ENCODE peak calls at places on chromosomes 3 and 15, in ten cellular contexts. One of them, this sample, is unnamed.

GRCh38 chr3:194588741-194589140 is 44.5 kb downstream of the TMEM44 start:
- DNase-seq in right lobe of liver: no peak
- DNase-seq in HAP-1: no peak
- DNase-seq in fibroblast of pulmonary artery: peak
- DNase-seq in astrocyte of the spinal cord: no peak
- DNase-seq in left lung: no peak
- DNase-seq in uterus: no peak
- DNase-seq in neural progenitor cell: no peak
- DNase-seq in psoas muscle: no peak
- DNase-seq in heart right ventricle: no peak
- DNase-seq in this sample: no peak

GRCh38 chr15:99437315-99438221 is 128.2 kb upstream of the MEF2A start:
- DNase-seq in right lobe of liver: peak
- DNase-seq in psoas muscle: no peak
- DNase-seq in neural progenitor cell: no peak
- DNase-seq in uterus: peak
- DNase-seq in fibroblast of pulmonary artery: no peak
- DNase-seq in left lung: no peak
- DNase-seq in HAP-1: peak
- DNase-seq in heart right ventricle: no peak
- DNase-seq in astrocyte of the spinal cord: no peak
- DNase-seq in this sample: no peak

GRCh38 chr3:32238816-32239637 is 547 bp downstream of the CMTM8 start:
- DNase-seq in heart right ventricle: peak
- DNase-seq in right lobe of liver: peak
- DNase-seq in fibroblast of pulmonary artery: peak
- DNase-seq in psoas muscle: peak
- DNase-seq in uterus: no peak
- DNase-seq in astrocyte of the spinal cord: peak
- DNase-seq in neural progenitor cell: no peak
- DNase-seq in left lung: no peak
- DNase-seq in HAP-1: peak
- DNase-seq in this sample: no peak

GRCh38 chr3:55541456-55541855 is 54.4 kb upstream of the WNT5A start:
- DNase-seq in astrocyte of the spinal cord: no peak
- DNase-seq in heart right ventricle: no peak
- DNase-seq in psoas muscle: no peak
- DNase-seq in right lobe of liver: no peak
- DNase-seq in neural progenitor cell: no peak
- DNase-seq in left lung: no peak
- DNase-seq in fibroblast of pulmonary artery: no peak
- DNase-seq in uterus: no peak
- DNase-seq in HAP-1: no peak
- DNase-seq in this sample: no peak

GRCh38 chr3:36697397-36698001 is 66.9 kb downstream of the DCLK3 start:
- DNase-seq in right lobe of liver: no peak
- DNase-seq in heart right ventricle: no peak
- DNase-seq in neural progenitor cell: peak
- DNase-seq in astrocyte of the spinal cord: no peak
- DNase-seq in left lung: no peak
- DNase-seq in HAP-1: no peak
- DNase-seq in fibroblast of pulmonary artery: no peak
- DNase-seq in psoas muscle: no peak
- DNase-seq in uterus: no peak
- DNase-seq in this sample: no peak

GRCh38 chr3:57093489-57093888 is 33.0 kb downstream of the SPATA12 start:
- DNase-seq in psoas muscle: no peak
- DNase-seq in right lobe of liver: no peak
- DNase-seq in heart right ventricle: no peak
- DNase-seq in astrocyte of the spinal cord: no peak
- DNase-seq in neural progenitor cell: no peak
- DNase-seq in HAP-1: no peak
- DNase-seq in uterus: no peak
- DNase-seq in left lung: no peak
- DNase-seq in fibroblast of pulmonary artery: no peak
- DNase-seq in this sample: no peak

GRCh38 chr15:51224428-51224827 is 114.0 kb downstream of the CYP19A1 start:
- DNase-seq in astrocyte of the spinal cord: peak
- DNase-seq in left lung: no peak
- DNase-seq in right lobe of liver: no peak
- DNase-seq in psoas muscle: no peak
- DNase-seq in HAP-1: no peak
- DNase-seq in uterus: no peak
- DNase-seq in neural progenitor cell: no peak
- DNase-seq in fibroblast of pulmonary artery: peak
- DNase-seq in heart right ventricle: no peak
- DNase-seq in this sample: no peak

GRCh38 chr3:78048698-78049097 is 1008.8 kb downstream of the ROBO2 start:
- DNase-seq in astrocyte of the spinal cord: no peak
- DNase-seq in neural progenitor cell: no peak
- DNase-seq in fibroblast of pulmonary artery: no peak
- DNase-seq in right lobe of liver: no peak
- DNase-seq in psoas muscle: no peak
- DNase-seq in heart right ventricle: no peak
- DNase-seq in HAP-1: no peak
- DNase-seq in uterus: no peak
- DNase-seq in left lung: no peak
- DNase-seq in this sample: no peak

GRCh38 chr3:52093751-52094525 is 37.6 kb upstream of the DUSP7 start:
- DNase-seq in heart right ventricle: no peak
- DNase-seq in HAP-1: no peak
- DNase-seq in uterus: no peak
- DNase-seq in left lung: no peak
- DNase-seq in astrocyte of the spinal cord: peak
- DNase-seq in fibroblast of pulmonary artery: peak
- DNase-seq in right lobe of liver: no peak
- DNase-seq in neural progenitor cell: no peak
- DNase-seq in psoas muscle: no peak
- DNase-seq in this sample: peak

GRCh38 chr3:171384101-171384891 is 75.9 kb downstream of the TNIK start:
- DNase-seq in uterus: no peak
- DNase-seq in astrocyte of the spinal cord: no peak
- DNase-seq in left lung: no peak
- DNase-seq in heart right ventricle: no peak
- DNase-seq in neural progenitor cell: no peak
- DNase-seq in HAP-1: peak
- DNase-seq in psoas muscle: no peak
- DNase-seq in fibroblast of pulmonary artery: no peak
- DNase-seq in right lobe of liver: no peak
- DNase-seq in this sample: no peak

GRCh38 chr3:48486952-48487351 is 17.0 kb downstream of the SHISA5 start:
- DNase-seq in left lung: no peak
- DNase-seq in right lobe of liver: no peak
- DNase-seq in psoas muscle: no peak
- DNase-seq in astrocyte of the spinal cord: no peak
- DNase-seq in heart right ventricle: no peak
- DNase-seq in HAP-1: no peak
- DNase-seq in neural progenitor cell: no peak
- DNase-seq in fibroblast of pulmonary artery: no peak
- DNase-seq in uterus: no peak
- DNase-seq in this sample: no peak
- H3K4me3 ChIP-seq in left lung: no peak
- H3K4me3 ChIP-seq in right lobe of liver: no peak
- H3K4me3 ChIP-seq in psoas muscle: no peak
- H3K4me3 ChIP-seq in astrocyte of the spinal cord: no peak
- H3K4me3 ChIP-seq in heart right ventricle: no peak
- H3K4me3 ChIP-seq in HAP-1: no peak
- H3K4me3 ChIP-seq in neural progenitor cell: no peak
- H3K4me3 ChIP-seq in fibroblast of pulmonary artery: no peak
- H3K4me3 ChIP-seq in uterus: no peak
- H3K4me3 ChIP-seq in this sample: no peak

GRCh38 chr3:99817437-99818240 is at the start of gene CMSS1:
- DNase-seq in right lobe of liver: peak
- DNase-seq in left lung: peak
- DNase-seq in heart right ventricle: peak
- DNase-seq in fibroblast of pulmonary artery: peak
- DNase-seq in HAP-1: peak
- DNase-seq in uterus: peak
- DNase-seq in neural progenitor cell: peak
- DNase-seq in psoas muscle: peak
- DNase-seq in astrocyte of the spinal cord: peak
- DNase-seq in this sample: peak

GRCh38 chr3:99817047-99817436 is 620 bp upstream of the CMSS1 start:
- DNase-seq in fibroblast of pulmonary artery: peak
- DNase-seq in neural progenitor cell: peak
- DNase-seq in astrocyte of the spinal cord: no peak
- DNase-seq in heart right ventricle: no peak
- DNase-seq in HAP-1: peak
- DNase-seq in psoas muscle: peak
- DNase-seq in left lung: no peak
- DNase-seq in uterus: no peak
- DNase-seq in right lobe of liver: no peak
- DNase-seq in this sample: no peak

GRCh38 chr3:99823723-99824711 is 6.4 kb downstream of the CMSS1 start:
- DNase-seq in psoas muscle: no peak
- DNase-seq in neural progenitor cell: peak
- DNase-seq in HAP-1: peak
- DNase-seq in uterus: no peak
- DNase-seq in fibroblast of pulmonary artery: no peak
- DNase-seq in heart right ventricle: no peak
- DNase-seq in left lung: no peak
- DNase-seq in right lobe of liver: no peak
- DNase-seq in astrocyte of the spinal cord: no peak
- DNase-seq in this sample: no peak

DNA sequence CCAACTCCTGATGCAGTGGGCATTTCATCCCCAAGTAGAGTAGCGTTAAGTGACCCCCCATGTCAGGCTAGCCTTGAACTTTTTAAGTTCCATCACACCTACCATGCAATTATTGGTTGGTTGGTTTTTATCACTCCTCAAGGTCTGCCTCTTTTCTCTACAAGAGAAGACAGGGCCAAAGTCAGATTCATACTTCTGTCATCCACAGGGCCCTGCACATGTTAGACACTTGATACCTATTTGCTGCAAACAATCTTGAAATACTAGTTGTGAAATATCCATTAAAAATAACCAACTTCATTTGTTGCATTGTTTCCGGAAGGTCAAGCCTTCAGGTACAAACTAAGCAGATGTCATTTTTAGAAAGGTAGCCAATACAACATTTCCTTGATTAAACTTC is 1.2 kb downstream of the CMSS1 start:
- DNase-seq in HAP-1: no peak
- DNase-seq in right lobe of liver: no peak
- DNase-seq in uterus: no peak
- DNase-seq in left lung: no peak
- DNase-seq in heart right ventricle: no peak
- DNase-seq in psoas muscle: no peak
- DNase-seq in fibroblast of pulmonary artery: no peak
- DNase-seq in neural progenitor cell: no peak
- DNase-seq in astrocyte of the spinal cord: no peak
- DNase-seq in this sample: no peak
- H3K4me3 ChIP-seq in HAP-1: peak
- H3K4me3 ChIP-seq in right lobe of liver: no peak
- H3K4me3 ChIP-seq in uterus: no peak
- H3K4me3 ChIP-seq in left lung: no peak
- H3K4me3 ChIP-seq in heart right ventricle: no peak
- H3K4me3 ChIP-seq in psoas muscle: peak
- H3K4me3 ChIP-seq in fibroblast of pulmonary artery: peak
- H3K4me3 ChIP-seq in neural progenitor cell: peak
- H3K4me3 ChIP-seq in astrocyte of the spinal cord: no peak
- H3K4me3 ChIP-seq in this sample: peak

GRCh38 chr15:41510728-41511127 is 2.9 kb downstream of the LTK start:
- DNase-seq in uterus: no peak
- DNase-seq in right lobe of liver: no peak
- DNase-seq in left lung: no peak
- DNase-seq in psoas muscle: no peak
- DNase-seq in fibroblast of pulmonary artery: no peak
- DNase-seq in heart right ventricle: no peak
- DNase-seq in HAP-1: no peak
- DNase-seq in neural progenitor cell: peak
- DNase-seq in astrocyte of the spinal cord: no peak
- DNase-seq in this sample: no peak

GRCh38 chr15:41512512-41513281 is 930 bp downstream of the LTK start:
- DNase-seq in left lung: no peak
- DNase-seq in neural progenitor cell: peak
- DNase-seq in uterus: no peak
- DNase-seq in psoas muscle: no peak
- DNase-seq in heart right ventricle: peak
- DNase-seq in fibroblast of pulmonary artery: no peak
- DNase-seq in HAP-1: no peak
- DNase-seq in right lobe of liver: no peak
- DNase-seq in astrocyte of the spinal cord: no peak
- DNase-seq in this sample: no peak

GRCh38 chr15:41512078-41512394 is 1.6 kb downstream of the LTK start:
- DNase-seq in right lobe of liver: no peak
- DNase-seq in neural progenitor cell: no peak
- DNase-seq in left lung: no peak
- DNase-seq in fibroblast of pulmonary artery: no peak
- DNase-seq in HAP-1: no peak
- DNase-seq in astrocyte of the spinal cord: no peak
- DNase-seq in uterus: no peak
- DNase-seq in psoas muscle: no peak
- DNase-seq in heart right ventricle: no peak
- DNase-seq in this sample: no peak

GRCh38 chr15:41513282-41514227 is at the start of gene LTK:
- DNase-seq in right lobe of liver: no peak
- DNase-seq in neural progenitor cell: peak
- DNase-seq in fibroblast of pulmonary artery: no peak
- DNase-seq in HAP-1: peak
- DNase-seq in heart right ventricle: no peak
- DNase-seq in psoas muscle: no peak
- DNase-seq in left lung: no peak
- DNase-seq in astrocyte of the spinal cord: no peak
- DNase-seq in uterus: peak
- DNase-seq in this sample: no peak

GRCh38 chr15:41511331-41512077 is 2.1 kb downstream of the LTK start:
- DNase-seq in left lung: no peak
- DNase-seq in right lobe of liver: no peak
- DNase-seq in fibroblast of pulmonary artery: no peak
- DNase-seq in heart right ventricle: no peak
- DNase-seq in uterus: no peak
- DNase-seq in HAP-1: no peak
- DNase-seq in neural progenitor cell: peak
- DNase-seq in astrocyte of the spinal cord: no peak
- DNase-seq in psoas muscle: no peak
- DNase-seq in this sample: no peak
- H3K4me3 ChIP-seq in left lung: no peak
- H3K4me3 ChIP-seq in right lobe of liver: no peak
- H3K4me3 ChIP-seq in fibroblast of pulmonary artery: no peak
- H3K4me3 ChIP-seq in heart right ventricle: peak
- H3K4me3 ChIP-seq in uterus: no peak
- H3K4me3 ChIP-seq in HAP-1: no peak
- H3K4me3 ChIP-seq in neural progenitor cell: peak
- H3K4me3 ChIP-seq in astrocyte of the spinal cord: no peak
- H3K4me3 ChIP-seq in psoas muscle: peak
- H3K4me3 ChIP-seq in this sample: no peak

DNA sequence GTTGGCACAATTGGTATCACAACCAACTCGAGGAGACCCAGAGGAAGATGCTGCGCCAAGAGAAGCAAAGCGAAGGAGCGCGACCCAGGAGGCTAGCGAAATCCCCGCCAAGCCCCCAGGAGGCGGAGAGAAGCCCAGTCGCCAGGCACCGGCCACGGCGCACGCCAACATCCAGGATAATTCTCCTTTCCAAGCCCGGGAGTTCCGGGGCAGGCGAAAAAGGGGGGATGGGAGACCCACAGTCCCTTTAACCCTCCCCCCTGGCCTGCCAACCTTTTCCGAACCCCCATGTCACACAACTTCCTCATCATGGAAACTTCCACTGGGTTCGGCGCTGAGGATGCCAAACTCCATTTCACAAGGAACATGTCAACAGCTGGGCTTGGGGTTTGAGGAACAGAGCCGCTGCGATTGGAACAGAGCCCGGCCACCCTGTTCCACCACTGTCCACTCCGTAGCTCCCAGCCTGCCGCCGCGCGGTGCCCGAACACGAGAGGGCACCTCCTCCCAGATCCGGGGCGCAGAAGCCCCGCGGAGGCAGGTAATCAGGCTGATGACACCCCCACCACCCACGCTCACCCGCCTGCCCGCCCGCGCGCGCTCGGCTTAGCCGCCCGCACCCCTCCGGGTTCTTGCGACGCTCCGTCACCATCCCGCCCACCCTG is 567 bp downstream of the THRB start:
- DNase-seq in left lung: peak
- DNase-seq in uterus: peak
- DNase-seq in neural progenitor cell: peak
- DNase-seq in fibroblast of pulmonary artery: peak
- DNase-seq in right lobe of liver: peak
- DNase-seq in astrocyte of the spinal cord: no peak
- DNase-seq in heart right ventricle: peak
- DNase-seq in HAP-1: peak
- DNase-seq in psoas muscle: peak
- DNase-seq in this sample: no peak
- H3K4me3 ChIP-seq in left lung: peak
- H3K4me3 ChIP-seq in uterus: peak
- H3K4me3 ChIP-seq in neural progenitor cell: peak
- H3K4me3 ChIP-seq in fibroblast of pulmonary artery: peak
- H3K4me3 ChIP-seq in right lobe of liver: peak
- H3K4me3 ChIP-seq in astrocyte of the spinal cord: peak
- H3K4me3 ChIP-seq in heart right ventricle: peak
- H3K4me3 ChIP-seq in HAP-1: peak
- H3K4me3 ChIP-seq in psoas muscle: peak
- H3K4me3 ChIP-seq in this sample: peak